ENCODE peak calls at places on chromosomes 11 and 22, in four cellular contexts. One of them, this sample, is unnamed.

GRCh38 chr11:128575956-128576340 is 11.4 kb downstream of the ETS1 start:
- DNase-seq in A549: no peak
- DNase-seq in mesendoderm: no peak
- DNase-seq in colonic mucosa: no peak
- DNase-seq in this sample: no peak

GRCh38 chr22:27004434-27004833 is 347.0 kb downstream of the MIAT start:
- DNase-seq in A549: no peak
- DNase-seq in mesendoderm: peak; percentile 37
- DNase-seq in colonic mucosa: no peak
- DNase-seq in this sample: no peak

GRCh38 chr22:47169801-47170140 is 407.3 kb downstream of the TBC1D22A start:
- DNase-seq in A549: no peak
- DNase-seq in mesendoderm: no peak
- DNase-seq in colonic mucosa: no peak
- DNase-seq in this sample: peak; percentile 38

GRCh38 chr11:62875698-62876483 is 4.8 kb upstream of the SLC3A2 start:
- DNase-seq in A549: no peak
- DNase-seq in mesendoderm: peak; percentile 88
- DNase-seq in colonic mucosa: no peak
- DNase-seq in this sample: no peak

GRCh38 chr11:133803026-133803425 is 42.3 kb downstream of the SPATA19 start:
- DNase-seq in A549: no peak
- DNase-seq in mesendoderm: no peak
- DNase-seq in colonic mucosa: no peak
- DNase-seq in this sample: no peak

GRCh38 chr11:104033561-104033960 is 2.9 kb upstream of the DDI1 start:
- DNase-seq in A549: no peak
- DNase-seq in mesendoderm: no peak
- DNase-seq in colonic mucosa: no peak
- DNase-seq in this sample: no peak

GRCh38 chr22:20393705-20394476 is at the start of gene ZNF74:
- DNase-seq in A549: peak; percentile 85
- DNase-seq in mesendoderm: peak; percentile 95
- DNase-seq in colonic mucosa: peak; percentile 88
- DNase-seq in this sample: peak; percentile 93

GRCh38 chr11:31995525-31996123 is 95.2 kb upstream of the RCN1 start:
- DNase-seq in A549: peak; percentile 1
- DNase-seq in mesendoderm: no peak
- DNase-seq in colonic mucosa: no peak
- DNase-seq in this sample: no peak

GRCh38 chr22:19708323-19709011 is 5.8 kb upstream of the SEPTIN5 start:
- DNase-seq in A549: no peak
- DNase-seq in mesendoderm: no peak
- DNase-seq in colonic mucosa: no peak
- DNase-seq in this sample: no peak

GRCh38 chr11:72984448-72985077 is 157.6 kb downstream of the FCHSD2 start:
- DNase-seq in A549: no peak
- DNase-seq in mesendoderm: peak; percentile 4
- DNase-seq in colonic mucosa: no peak
- DNase-seq in this sample: no peak

GRCh38 chr22:18055619-18056160 is 22.1 kb upstream of the PEX26 start:
- DNase-seq in A549: no peak
- DNase-seq in mesendoderm: no peak
- DNase-seq in colonic mucosa: no peak
- DNase-seq in this sample: no peak

GRCh38 chr11:92846542-92847125 is 122.8 kb upstream of the MTNR1B start:
- DNase-seq in A549: no peak
- DNase-seq in mesendoderm: no peak
- DNase-seq in colonic mucosa: peak; percentile 28
- DNase-seq in this sample: no peak

GRCh38 chr22:40216041-40216756 is 38.5 kb downstream of the TNRC6B start:
- DNase-seq in A549: no peak
- DNase-seq in mesendoderm: no peak
- DNase-seq in colonic mucosa: no peak
- DNase-seq in this sample: no peak

GRCh38 chr11:419248-420005 is 4.6 kb upstream of the SIGIRR start:
- DNase-seq in A549: no peak
- DNase-seq in mesendoderm: no peak
- DNase-seq in colonic mucosa: no peak
- DNase-seq in this sample: no peak

GRCh38 chr11:96013459-96014213 is 89.7 kb upstream of the MTMR2 start:
- DNase-seq in A549: no peak
- DNase-seq in mesendoderm: peak; percentile 51
- DNase-seq in colonic mucosa: no peak
- DNase-seq in this sample: no peak

GRCh38 chr11:66238786-66239413 is 29.5 kb upstream of the RAB1B start:
- DNase-seq in A549: no peak
- DNase-seq in mesendoderm: no peak
- DNase-seq in colonic mucosa: no peak
- DNase-seq in this sample: no peak
- H3K4me1 ChIP-seq in A549: no peaks in the 10 kb centered on the region
- H3K4me1 ChIP-seq in mesendoderm: no peaks in the 10 kb centered on the region
- H3K4me1 ChIP-seq in colonic mucosa: no peaks in the 10 kb centered on the region
- H3K4me1 ChIP-seq in this sample: no peaks in the 10 kb centered on the region

GRCh38 chr11:75894036-75894585 is 79.1 kb downstream of the UVRAG start:
- DNase-seq in A549: no peak
- DNase-seq in mesendoderm: no peak
- DNase-seq in colonic mucosa: no peak
- DNase-seq in this sample: no peak
- H3K27ac ChIP-seq in A549: no peak overlapping the region
- H3K27ac ChIP-seq in mesendoderm: no peak overlapping the region
- H3K27ac ChIP-seq in colonic mucosa: no peak overlapping the region
- H3K27ac ChIP-seq in this sample: no peak overlapping the region

GRCh38 chr11:17381156-17381555 is 7.3 kb downstream of the KCNJ11 start:
- DNase-seq in A549: no peak
- DNase-seq in mesendoderm: no peak
- DNase-seq in colonic mucosa: no peak
- DNase-seq in this sample: no peak
- H3K4me1 ChIP-seq in A549: no peaks in the 10 kb centered on the region
- H3K4me1 ChIP-seq in mesendoderm: no peaks in the 10 kb centered on the region
- H3K4me1 ChIP-seq in colonic mucosa: no peaks in the 10 kb centered on the region
- H3K4me1 ChIP-seq in this sample: peaks cover 8% of the 10 kb centered on the region

GRCh38 chr11:15468471-15468870 is 353.7 kb downstream of the INSC start:
- DNase-seq in A549: no peak
- DNase-seq in mesendoderm: no peak
- DNase-seq in colonic mucosa: no peak
- DNase-seq in this sample: no peak

GRCh38 chr11:15472405-15472799 is 357.7 kb downstream of the INSC start:
- DNase-seq in A549: no peak
- DNase-seq in mesendoderm: peak; percentile 87
- DNase-seq in colonic mucosa: no peak
- DNase-seq in this sample: no peak

GRCh38 chr11:15471028-15471708 is 356.4 kb downstream of the INSC start:
- DNase-seq in A549: no peak
- DNase-seq in mesendoderm: no peak
- DNase-seq in colonic mucosa: peak; percentile 59
- DNase-seq in this sample: no peak

GRCh38 chr11:15473954-15474837 is 359.5 kb downstream of the INSC start:
- DNase-seq in A549: no peak
- DNase-seq in mesendoderm: no peak
- DNase-seq in colonic mucosa: no peak
- DNase-seq in this sample: no peak

GRCh38 chr11:15471709-15472404 is 357.1 kb downstream of the INSC start:
- DNase-seq in A549: no peak
- DNase-seq in mesendoderm: peak; percentile 15
- DNase-seq in colonic mucosa: no peak
- DNase-seq in this sample: no peak
- H3K27ac ChIP-seq in A549: no peak overlapping the region
- H3K27ac ChIP-seq in mesendoderm: no peak overlapping the region
- H3K27ac ChIP-seq in colonic mucosa: peak overlapping the region; percentile 62
- H3K27ac ChIP-seq in this sample: no peak overlapping the region

GRCh38 chr22:37628830-37629229 is 10.6 kb upstream of the SH3BP1 start:
- DNase-seq in A549: no peak
- DNase-seq in mesendoderm: no peak
- DNase-seq in colonic mucosa: no peak
- DNase-seq in this sample: no peak

GRCh38 chr22:37631448-37632173 is 7.9 kb upstream of the SH3BP1 start:
- DNase-seq in A549: no peak
- DNase-seq in mesendoderm: no peak
- DNase-seq in colonic mucosa: no peak
- DNase-seq in this sample: no peak

GRCh38 chr22:37632174-37633081 is 7.0 kb upstream of the SH3BP1 start:
- DNase-seq in A549: no peak
- DNase-seq in mesendoderm: no peak
- DNase-seq in colonic mucosa: no peak
- DNase-seq in this sample: no peak

GRCh38 chr22:37629928-37630327 is 9.5 kb upstream of the SH3BP1 start:
- DNase-seq in A549: no peak
- DNase-seq in mesendoderm: no peak
- DNase-seq in colonic mucosa: no peak
- DNase-seq in this sample: no peak

DNA sequence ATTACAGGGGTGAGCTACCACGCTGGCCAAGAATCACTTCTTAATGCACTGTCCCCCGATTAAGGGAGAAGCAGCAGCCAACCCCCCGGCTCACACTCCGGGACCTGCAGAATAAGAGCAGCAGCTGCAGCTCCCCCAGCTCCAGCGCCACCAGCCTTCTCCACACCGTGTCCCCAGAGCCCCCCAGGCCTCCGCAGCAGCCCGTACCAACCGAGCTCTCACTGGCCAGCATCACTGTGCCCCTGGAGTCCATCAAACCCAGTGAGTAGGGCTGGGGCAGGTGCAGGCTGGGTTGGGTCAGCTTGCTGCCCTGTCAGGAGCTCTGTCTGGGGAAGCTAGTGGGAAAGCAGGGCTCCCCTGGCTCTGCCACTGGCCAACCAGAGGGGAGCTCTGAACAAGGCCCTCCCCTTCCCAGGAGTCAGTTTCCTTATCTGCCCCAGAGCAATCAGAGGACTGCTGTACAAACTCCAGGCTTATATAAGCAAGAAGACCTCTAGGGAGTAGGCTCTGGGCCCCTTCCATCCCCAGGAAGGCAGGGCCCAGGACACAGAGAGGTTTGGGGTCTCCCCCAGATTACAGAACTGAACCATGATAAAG is 8.5 kb upstream of the SH3BP1 start:
- DNase-seq in A549: no peak
- DNase-seq in mesendoderm: no peak
- DNase-seq in colonic mucosa: no peak
- DNase-seq in this sample: no peak
- H3K4me1 ChIP-seq in A549: no peaks in the 10 kb centered on the region
- H3K4me1 ChIP-seq in mesendoderm: peaks cover 11% of the 10 kb centered on the region
- H3K4me1 ChIP-seq in colonic mucosa: peaks cover 35% of the 10 kb centered on the region
- H3K4me1 ChIP-seq in this sample: peaks cover 36% of the 10 kb centered on the region

DNA sequence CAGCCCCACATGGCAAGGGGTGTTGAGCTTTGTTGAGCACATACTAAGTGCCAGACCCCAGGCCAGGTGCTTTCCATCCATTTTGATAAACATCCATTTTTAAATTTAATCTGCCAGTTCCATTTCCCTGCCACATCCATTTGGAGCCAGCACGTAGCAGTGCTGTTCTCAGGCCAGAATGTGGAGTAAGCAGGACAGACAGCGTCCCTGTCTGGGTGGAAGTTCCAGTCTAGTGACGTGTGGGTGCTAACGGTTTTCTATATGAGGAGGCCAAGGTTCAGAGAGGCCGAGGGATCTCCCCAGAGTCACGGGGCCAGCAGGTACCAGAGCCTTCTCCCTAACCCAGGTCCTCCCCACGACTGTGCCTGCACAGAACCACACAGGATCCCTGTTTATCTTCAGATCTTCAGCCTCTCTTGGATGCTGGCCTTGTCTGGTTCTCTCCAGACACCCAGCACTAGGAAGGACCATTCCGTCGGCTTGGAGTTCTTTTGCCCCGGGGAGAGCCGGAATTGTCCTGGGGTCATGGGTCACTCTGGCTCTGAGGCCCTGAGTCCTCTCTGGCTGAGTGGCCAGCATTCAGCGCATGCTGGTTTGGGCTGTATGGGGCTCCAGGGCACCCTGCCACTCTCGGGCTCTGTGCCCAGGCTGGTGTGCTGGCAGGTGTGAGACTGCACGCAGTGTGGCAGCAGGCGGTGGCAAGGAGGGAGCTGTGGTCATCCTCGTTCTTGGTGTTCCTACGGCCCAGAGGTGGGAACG is 63.6 kb upstream of the PPARA start:
- DNase-seq in A549: no peak
- DNase-seq in mesendoderm: no peak
- DNase-seq in colonic mucosa: no peak
- DNase-seq in this sample: peak; percentile 35
- H3K27ac ChIP-seq in A549: peak overlapping the region; percentile 100
- H3K27ac ChIP-seq in mesendoderm: no peak overlapping the region
- H3K27ac ChIP-seq in colonic mucosa: peak overlapping the region; percentile 71
- H3K27ac ChIP-seq in this sample: peak overlapping the region; percentile 97

DNA sequence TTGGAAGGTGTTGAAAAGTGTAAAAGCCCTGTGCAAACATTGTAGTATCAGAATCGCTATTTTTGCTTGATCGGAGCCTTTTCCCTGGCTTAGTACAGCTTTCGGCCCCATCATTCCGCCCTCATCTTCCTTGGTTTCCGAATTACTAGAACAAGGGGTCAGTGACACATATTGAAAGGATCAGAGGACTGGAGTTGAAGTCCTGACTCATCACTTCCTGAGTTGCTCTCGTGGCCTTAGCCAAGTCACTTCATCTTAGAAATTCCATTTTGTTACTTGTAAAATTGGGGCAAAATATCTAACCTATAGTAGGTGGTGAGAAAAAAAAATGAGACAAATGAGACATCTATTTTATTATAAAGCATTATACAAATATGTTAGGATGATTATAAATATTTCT is 375.0 kb downstream of the NTM start:
- DNase-seq in A549: no peak
- DNase-seq in mesendoderm: no peak
- DNase-seq in colonic mucosa: no peak
- DNase-seq in this sample: no peak
- H3K4me1 ChIP-seq in A549: no peaks in the 10 kb centered on the region
- H3K4me1 ChIP-seq in mesendoderm: no peaks in the 10 kb centered on the region
- H3K4me1 ChIP-seq in colonic mucosa: no peaks in the 10 kb centered on the region
- H3K4me1 ChIP-seq in this sample: peaks cover 8% of the 10 kb centered on the region

DNA sequence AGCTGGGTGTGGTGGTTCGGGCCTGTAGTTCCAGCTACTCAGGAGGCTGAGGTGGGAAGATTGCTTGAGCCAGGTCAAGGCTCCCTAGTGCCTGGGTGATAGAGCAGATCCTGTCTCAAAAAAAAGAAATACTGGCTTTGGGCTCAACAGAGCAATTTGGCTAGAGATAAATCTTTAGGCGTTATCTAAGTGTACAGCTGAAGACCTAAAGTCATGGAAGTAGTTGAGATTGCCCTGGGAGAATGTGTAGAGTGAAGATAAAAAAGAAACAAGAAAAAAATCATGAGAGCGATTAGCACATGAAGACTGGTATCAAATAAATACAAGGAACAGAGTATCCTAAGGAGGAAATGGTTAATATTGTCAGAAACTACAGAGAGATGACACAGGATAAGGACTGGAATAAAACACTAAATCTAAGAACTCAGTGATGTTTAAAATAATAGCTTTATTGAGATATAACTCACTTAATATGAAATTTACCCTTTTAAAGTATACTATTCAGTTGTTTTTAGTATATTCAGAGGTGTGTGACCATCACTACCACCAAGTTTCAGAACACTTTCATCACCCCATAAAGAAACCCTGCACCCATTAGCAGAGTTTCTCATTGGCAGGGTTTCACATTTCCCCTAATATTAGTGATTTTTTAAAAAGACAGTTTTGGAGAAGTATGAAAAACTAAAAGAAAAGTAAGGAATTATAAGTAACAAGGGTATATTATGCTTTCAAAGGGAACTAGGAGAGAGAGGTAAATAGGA is 20.7 kb downstream of the PIK3C2A start:
- DNase-seq in A549: no peak
- DNase-seq in mesendoderm: no peak
- DNase-seq in colonic mucosa: no peak
- DNase-seq in this sample: no peak
- H3K27ac ChIP-seq in A549: no peak overlapping the region
- H3K27ac ChIP-seq in mesendoderm: no peak overlapping the region
- H3K27ac ChIP-seq in colonic mucosa: no peak overlapping the region
- H3K27ac ChIP-seq in this sample: no peak overlapping the region

GRCh38 chr11:60982184-60982583 is 10.7 kb downstream of the CD6 start:
- DNase-seq in A549: no peak
- DNase-seq in mesendoderm: no peak
- DNase-seq in colonic mucosa: no peak
- DNase-seq in this sample: no peak
- H3K4me1 ChIP-seq in A549: peaks cover 6% of the 10 kb centered on the region
- H3K4me1 ChIP-seq in mesendoderm: no peaks in the 10 kb centered on the region
- H3K4me1 ChIP-seq in colonic mucosa: no peaks in the 10 kb centered on the region
- H3K4me1 ChIP-seq in this sample: no peaks in the 10 kb centered on the region